ENCODE peak calls at places on chromosomes 1 and 21, in ten cellular contexts. D, Q, V, G, R, S, Z, I, Y and K are unnamed samples.

GRCh38 chr1:188128761-188129160 is 1300.0 kb downstream of the PLA2G4A start:
- DNase-seq in G (no peak), Y (no peak), R (peak), V (no peak), I (no peak), S (no peak), Q (no peak), D (no peak), Z (peak), K (no peak)

GRCh38 chr1:2492091-2492490 is 16.0 kb downstream of the PLCH2 start:
- DNase-seq in Z (no peak), R (no peak), S (no peak), I (no peak), Y (no peak), D (no peak), G (no peak), Q (no peak), V (no peak), K (no peak)

GRCh38 chr1:114756009-114756892 is 1.5 kb downstream of the CSDE1 start:
- DNase-seq in Z (no peak), S (no peak), Q (no peak), G (no peak), V (no peak), Y (no peak), R (peak), I (no peak), D (no peak), K (no peak)

GRCh38 chr1:201230676-201231075 is 40.1 kb downstream of the IGFN1 start:
- DNase-seq in D (no peak), V (peak), G (no peak), Y (no peak), Q (no peak), S (no peak), Z (no peak), I (no peak), R (no peak), K (no peak)

GRCh38 chr1:87089070-87089736 is 174.8 kb downstream of the HS2ST1 start:
- DNase-seq in I (no peak), R (no peak), G (no peak), D (no peak), Z (no peak), V (no peak), Y (no peak), S (no peak), Q (no peak), K (no peak)

GRCh38 chr1:219703240-219703639 is 90.3 kb upstream of the ZC3H11B start:
- DNase-seq in G (no peak), Z (no peak), D (no peak), R (no peak), Y (no peak), Q (no peak), S (no peak), I (no peak), V (no peak), K (no peak)

GRCh38 chr1:66439028-66439427 is 94.9 kb upstream of the SGIP1 start:
- DNase-seq in V (no peak), D (no peak), S (no peak), R (peak), Y (no peak), Z (peak), G (no peak), Q (no peak), I (no peak), K (no peak)

GRCh38 chr1:9066945-9067807 is 2.3 kb downstream of the SLC2A5 start:
- DNase-seq in Y (no peak), Z (peak), R (peak), G (no peak), D (no peak), V (no peak), S (peak), Q (no peak), I (no peak), K (no peak)

GRCh38 chr21:39359382-39359781 is 10.5 kb upstream of the HMGN1 start:
- DNase-seq in R (no peak), D (no peak), Q (no peak), S (no peak), Y (no peak), I (no peak), V (no peak), Z (no peak), G (no peak), K (no peak)

GRCh38 chr1:24254783-24255182 is 64.4 kb upstream of the GRHL3 start:
- DNase-seq in D (no peak), R (no peak), V (no peak), Y (no peak), I (no peak), S (no peak), Z (no peak), G (no peak), Q (no peak), K (no peak)

GRCh38 chr21:46326110-46326703 is 2.3 kb downstream of the PCNT start:
- DNase-seq in Z (no peak), Y (no peak), Q (no peak), V (no peak), G (no peak), R (no peak), D (no peak), S (no peak), I (no peak), K (no peak)

GRCh38 chr1:213135572-213135971 is 84.5 kb downstream of the RPS6KC1 start:
- DNase-seq in Y (no peak), R (peak), I (no peak), G (no peak), S (no peak), D (no peak), Z (no peak), V (no peak), Q (no peak), K (no peak)

GRCh38 chr1:155983191-155984023 is 5.1 kb upstream of the ARHGEF2 start:
- DNase-seq in I (no peak), S (peak), Q (peak), V (no peak), G (no peak), R (peak), Y (no peak), D (peak), Z (peak), K (no peak)

GRCh38 chr1:204837440-204838084 is 33.1 kb upstream of the NFASC start:
- DNase-seq in I (no peak), V (no peak), Q (no peak), Z (peak), Y (no peak), D (peak), S (no peak), R (peak), G (no peak), K (peak)